ENCODE peak calls at places on chromosomes 13 and 19, in nine cellular contexts. D is spleen, R is H1, W is psoas muscle, L is suprapubic skin, P is Karpas-422, U is small intestine, S is ascending aorta, T is fibroblast of lung. E is an unnamed sample. For H3K27me3 and H3K9me3, the result is how much of the 10 kb centered on the place peaks cover.

GRCh38 chr13:75135325-75135825 is 346.6 kb downstream of the TBC1D4 start:
- DNase-seq in D (no peak), R (no peak), W (no peak), L (no peak), P (no peak), U (no peak), S (no peak), T (peak), E (no peak)

GRCh38 chr19:6442087-6442688 is 8.6 kb upstream of the SLC25A41 start:
- DNase-seq in D (no peak), R (no peak), W (no peak), L (no peak), P (no peak), U (no peak), S (no peak), T (no peak), E (no peak)

GRCh38 chr19:3868770-3869456 is at the start of gene ZFR2:
- DNase-seq in D (no peak), R (peak), W (no peak), L (no peak), P (peak), U (no peak), S (no peak), T (no peak), E (no peak)

GRCh38 chr13:86020350-86021002 is 221.3 kb upstream of the SLITRK6 start:
- DNase-seq in D (no peak), R (no peak), W (no peak), L (no peak), P (no peak), U (no peak), S (no peak), T (peak), E (no peak)

GRCh38 chr13:112806761-112807652 is 117.2 kb downstream of the ATP11A start:
- DNase-seq in D (no peak), R (no peak), W (no peak), L (no peak), P (no peak), U (no peak), S (no peak), T (peak), E (no peak)

GRCh38 chr13:42876810-42877550 is 95.6 kb downstream of the FAM216B start:
- DNase-seq in D (no peak), R (no peak), W (no peak), L (no peak), P (no peak), U (no peak), S (no peak), T (peak), E (no peak)

GRCh38 chr13:61094865-61095264 is 320.8 kb downstream of the PCDH20 start:
- DNase-seq in D (no peak), R (no peak), W (no peak), L (no peak), P (no peak), U (no peak), S (no peak), T (no peak), E (no peak)

GRCh38 chr13:113628291-113629270 is 29.4 kb downstream of the ATP4B start:
- DNase-seq in D (peak), R (no peak), W (no peak), L (peak), P (no peak), U (no peak), S (no peak), T (no peak), E (no peak)

GRCh38 chr13:113371061-113371460 is 7.1 kb upstream of the GRTP1 start:
- DNase-seq in D (no peak), R (peak), W (no peak), L (peak), P (no peak), U (no peak), S (no peak), T (no peak), E (no peak)

GRCh38 chr13:23751195-23751594 is 138.0 kb downstream of the MIPEP start:
- DNase-seq in D (no peak), R (no peak), W (no peak), L (no peak), P (no peak), U (no peak), S (no peak), T (no peak), E (no peak)

GRCh38 chr13:28239374-28239773 is 101.0 kb downstream of the PAN3 start:
- DNase-seq in D (no peak), R (no peak), W (no peak), L (no peak), P (no peak), U (no peak), S (no peak), T (peak), E (no peak)

GRCh38 chr19:15811476-15811875 is 4.0 kb downstream of the OR10H1 start:
- DNase-seq in D (no peak), R (no peak), W (no peak), L (no peak), P (no peak), U (no peak), S (no peak), T (no peak), E (no peak)

GRCh38 chr19:30360378-30361106 is 11.6 kb upstream of the ZNF536 start:
- DNase-seq in D (no peak), R (no peak), W (no peak), L (peak), P (no peak), U (no peak), S (no peak), T (no peak), E (no peak)

GRCh38 chr13:113906566-113906965 is 42.7 kb upstream of the GAS6 start:
- DNase-seq in D (peak), R (peak), W (no peak), L (no peak), P (no peak), U (no peak), S (no peak), T (no peak), E (no peak)

GRCh38 chr13:27264181-27264580 is 6.4 kb upstream of the RASL11A start:
- DNase-seq in D (no peak), R (no peak), W (no peak), L (no peak), P (peak), U (no peak), S (no peak), T (peak), E (no peak)

DNA sequence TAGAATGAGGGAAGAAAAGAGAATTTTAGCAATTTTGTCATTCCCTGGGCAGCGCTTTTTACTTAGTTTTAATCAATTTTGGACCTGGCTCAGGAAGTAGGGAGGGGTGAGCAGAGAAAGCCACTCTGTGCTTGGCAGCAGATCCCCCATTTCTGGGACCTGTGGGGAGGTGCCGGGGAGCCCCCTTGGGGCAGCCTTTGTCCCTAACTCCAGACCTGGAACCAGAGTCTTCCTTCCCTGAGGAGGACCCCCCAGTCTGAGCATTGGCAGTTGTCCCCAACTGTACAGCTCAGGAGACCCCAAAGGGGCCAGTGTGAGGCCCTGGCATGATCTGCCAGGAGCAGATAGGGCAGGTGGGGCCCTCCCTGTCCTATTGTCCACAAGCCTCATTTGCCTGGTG is 10.5 kb downstream of the LYL1 start:
- DNase-seq in D (no peak), R (no peak), W (no peak), L (no peak), P (no peak), U (no peak), S (no peak), T (no peak), E (no peak)
- H3K27me3 ChIP-seq in D (under half), R (half or more), W (under half), L (under half), P (under half), U (under half), S (under half), T (under half), E (under half)

GRCh38 chr13:67094078-67094477 is 136.1 kb downstream of the PCDH9 start:
- DNase-seq in D (no peak), R (no peak), W (no peak), L (no peak), P (no peak), U (no peak), S (no peak), T (no peak), E (no peak)
- H3K9me3 ChIP-seq in D (under half), R (under half), W (under half), L (under half), P (under half), U (under half), S (under half), T (under half), E (under half)

GRCh38 chr19:5091576-5092215 is 122.8 kb downstream of the KDM4B start:
- DNase-seq in D (no peak), R (no peak), W (peak), L (no peak), P (no peak), U (no peak), S (no peak), T (no peak), E (no peak)

GRCh38 chr19:5092444-5092843 is 123.5 kb downstream of the KDM4B start:
- DNase-seq in D (no peak), R (no peak), W (no peak), L (no peak), P (no peak), U (no peak), S (no peak), T (no peak), E (no peak)

GRCh38 chr19:5089283-5089682 is 120.4 kb downstream of the KDM4B start:
- DNase-seq in D (no peak), R (no peak), W (no peak), L (no peak), P (no peak), U (no peak), S (no peak), T (no peak), E (no peak)

GRCh38 chr19:5090465-5090779 is 121.5 kb downstream of the KDM4B start:
- DNase-seq in D (no peak), R (no peak), W (no peak), L (no peak), P (no peak), U (no peak), S (no peak), T (no peak), E (no peak)

DNA sequence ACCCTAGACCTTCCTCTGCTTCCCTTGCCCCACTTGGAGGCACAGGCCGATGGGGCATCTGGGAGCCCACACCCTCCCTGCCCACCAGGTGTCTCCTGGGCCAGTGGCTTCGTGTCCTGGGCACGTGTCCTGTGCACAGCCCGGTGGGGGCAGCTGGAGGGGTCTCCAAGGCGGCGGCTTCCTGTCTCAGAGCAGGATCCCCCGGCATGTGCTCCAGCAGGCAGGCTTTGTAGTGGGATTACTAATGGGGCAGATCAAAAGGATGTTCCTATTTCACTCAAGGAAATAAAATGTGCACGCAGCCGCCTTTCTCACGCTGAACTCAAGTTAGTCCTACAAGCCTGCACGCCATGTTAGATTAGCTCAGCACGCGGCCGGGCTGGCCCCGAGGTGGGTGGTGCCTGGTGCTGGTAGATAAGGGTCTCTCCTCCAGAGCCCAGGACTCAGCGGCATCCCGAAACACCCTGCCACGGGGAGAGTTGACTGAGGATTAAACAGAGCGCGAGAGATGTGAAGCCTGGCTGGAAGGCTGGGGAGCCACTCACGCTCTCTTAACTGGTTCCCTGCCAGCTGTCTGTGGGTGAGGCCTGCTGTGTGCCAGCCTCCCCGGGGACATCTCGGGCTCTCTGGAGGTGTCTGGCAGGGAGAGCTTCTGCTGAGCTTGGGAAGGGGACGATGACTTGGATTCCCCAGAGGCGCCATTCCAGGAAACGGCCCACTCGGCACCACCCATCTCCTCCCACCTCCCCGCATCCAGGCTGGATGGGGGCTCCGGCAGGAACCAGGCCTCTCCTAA is 122.1 kb downstream of the KDM4B start:
- DNase-seq in D (no peak), R (no peak), W (no peak), L (no peak), P (no peak), U (no peak), S (no peak), T (peak), E (no peak)
- H3K27ac ChIP-seq in D (peak), R (no peak), W (peak), L (peak), P (no peak), U (no peak), S (peak), T (peak), E (no peak)

GRCh38 chr19:1676351-1677266 is 24.2 kb upstream of the TCF3 start:
- DNase-seq in D (no peak), R (no peak), W (no peak), L (no peak), P (no peak), U (no peak), S (no peak), T (no peak), E (no peak)
- H3K27me3 ChIP-seq in D (half or more), R (under half), W (under half), L (half or more), P (under half), U (under half), S (under half), T (under half), E (under half)

DNA sequence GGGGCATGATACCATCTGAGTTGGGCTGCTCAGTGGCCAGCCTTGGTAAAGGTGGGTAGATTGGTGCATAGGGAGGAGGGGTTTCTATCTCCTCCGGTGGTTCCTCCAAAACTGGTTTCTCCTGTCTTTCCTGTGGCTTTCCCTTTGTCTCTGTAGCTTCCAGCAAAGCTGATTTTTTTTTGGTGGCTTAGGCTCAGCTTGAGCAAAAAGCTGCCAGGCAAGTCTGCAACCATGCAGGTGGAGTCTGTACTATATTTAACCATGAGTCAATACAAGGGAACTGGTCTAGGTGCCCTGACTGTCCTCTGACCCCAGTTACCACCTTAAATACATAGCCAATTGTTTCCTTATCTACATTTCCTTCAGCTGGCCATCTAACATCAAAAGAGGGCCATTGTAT is 64.0 kb upstream of the ZNF681 start:
- DNase-seq in D (no peak), R (no peak), W (no peak), L (no peak), P (no peak), U (no peak), S (no peak), T (no peak), E (no peak)
- H3K9me3 ChIP-seq in D (half or more), R (half or more), W (under half), L (under half), P (half or more), U (under half), S (half or more), T (under half), E (under half)

GRCh38 chr19:42208612-42209011 is 8.9 kb downstream of the DEDD2 start:
- DNase-seq in D (peak), R (no peak), W (no peak), L (no peak), P (no peak), U (no peak), S (no peak), T (no peak), E (no peak)

GRCh38 chr19:42203700-42204099 is 13.8 kb downstream of the DEDD2 start:
- DNase-seq in D (no peak), R (no peak), W (no peak), L (no peak), P (peak), U (no peak), S (no peak), T (no peak), E (no peak)

GRCh38 chr19:42207767-42208259 is 9.7 kb downstream of the DEDD2 start:
- DNase-seq in D (no peak), R (no peak), W (no peak), L (no peak), P (no peak), U (no peak), S (no peak), T (peak), E (no peak)

GRCh38 chr19:42204684-42205083 is 12.8 kb downstream of the DEDD2 start:
- DNase-seq in D (no peak), R (no peak), W (no peak), L (no peak), P (no peak), U (no peak), S (no peak), T (no peak), E (no peak)

DNA sequence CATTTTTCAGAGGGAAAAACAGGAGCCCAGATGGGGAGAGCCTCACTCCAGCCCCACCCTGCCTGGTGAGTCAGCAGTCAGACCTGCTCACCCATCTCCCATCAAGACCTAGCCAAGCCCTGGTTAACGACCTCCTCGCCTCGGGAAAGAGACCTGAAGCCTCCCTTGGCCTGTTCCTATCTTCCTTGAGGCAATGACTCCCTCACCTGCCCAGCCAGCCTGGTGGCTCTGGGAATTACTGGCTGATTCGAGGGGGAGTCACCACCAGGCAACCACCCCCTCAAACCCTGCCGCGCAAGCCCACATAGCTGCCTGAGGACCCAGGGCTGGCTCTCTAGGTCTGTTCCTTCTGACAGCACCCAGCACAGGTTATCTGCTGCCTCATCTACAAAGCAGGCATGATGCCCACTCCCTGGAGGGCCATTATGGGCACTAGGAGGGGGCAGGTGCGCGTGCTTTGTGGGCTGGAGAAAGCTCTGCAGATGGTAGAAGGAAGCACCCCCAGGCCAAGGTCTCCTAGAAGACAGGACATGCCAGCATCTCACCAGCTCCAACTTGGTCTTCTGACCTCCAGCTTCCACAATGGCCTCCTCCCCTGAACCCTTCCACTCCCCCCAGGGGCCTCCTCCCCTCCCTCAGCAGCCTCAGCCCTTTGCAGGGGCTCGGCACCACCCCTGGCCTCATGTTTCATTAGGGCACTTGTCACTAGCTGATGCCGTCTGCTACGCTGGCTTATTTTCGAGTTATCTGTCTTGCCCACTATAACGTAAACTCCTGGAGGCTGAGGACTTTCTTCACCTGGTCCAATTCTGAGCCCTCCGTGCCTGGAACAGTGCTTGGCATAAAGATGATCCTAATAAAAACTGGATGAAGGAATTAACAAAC is 10.4 kb downstream of the DEDD2 start:
- DNase-seq in D (no peak), R (no peak), W (no peak), L (no peak), P (no peak), U (peak), S (no peak), T (no peak), E (no peak)
- H3K27ac ChIP-seq in D (peak), R (peak), W (no peak), L (peak), P (no peak), U (no peak), S (no peak), T (peak), E (peak)

GRCh38 chr19:54421521-54421920 is 6.3 kb downstream of the TTYH1 start:
- DNase-seq in D (no peak), R (no peak), W (no peak), L (no peak), P (no peak), U (no peak), S (no peak), T (no peak), E (no peak)

GRCh38 chr19:54420383-54421168 is 5.3 kb downstream of the TTYH1 start:
- DNase-seq in D (no peak), R (peak), W (no peak), L (no peak), P (no peak), U (no peak), S (no peak), T (no peak), E (no peak)

GRCh38 chr19:54424201-54424600 is 8.9 kb downstream of the TTYH1 start:
- DNase-seq in D (no peak), R (no peak), W (no peak), L (no peak), P (no peak), U (no peak), S (no peak), T (no peak), E (no peak)

GRCh38 chr19:54421169-54421516 is 5.9 kb downstream of the TTYH1 start:
- DNase-seq in D (no peak), R (no peak), W (no peak), L (no peak), P (no peak), U (no peak), S (no peak), T (no peak), E (no peak)

GRCh38 chr19:54422136-54422535 is 6.9 kb downstream of the TTYH1 start:
- DNase-seq in D (no peak), R (peak), W (no peak), L (no peak), P (no peak), U (no peak), S (no peak), T (no peak), E (no peak)
- H3K27me3 ChIP-seq in D (half or more), R (under half), W (under half), L (half or more), P (under half), U (under half), S (under half), T (under half), E (under half)

GRCh38 chr19:54517483-54517882 is 14.9 kb downstream of the LAIR2 start:
- DNase-seq in D (no peak), R (peak), W (peak), L (no peak), P (peak), U (peak), S (no peak), T (peak), E (peak)
- H3K9me3 ChIP-seq in D (under half), R (half or more), W (under half), L (under half), P (under half), U (under half), S (under half), T (under half), E (under half)

E was measured in CD4-positive, alpha-beta T cell.